ENCODE peak calls at places on chromosomes 5 and 9, in seven cellular contexts. Q, B, T, D, W, X and E are unnamed samples.

GRCh38 chr9:109907400-109907799 is 127.4 kb downstream of the PALM2AKAP2 start:
- DNase-seq in T (no peak), W (no peak), Q (no peak), D (peak), X (no peak), B (no peak), E (no peak)

GRCh38 chr5:143008809-143009521 is 238.8 kb downstream of the ARHGAP26 start:
- DNase-seq in T (peak), Q (no peak), X (no peak), W (peak), D (peak), B (no peak), E (no peak)

GRCh38 chr9:38437193-38437823 is 13.1 kb upstream of the IGFBPL1 start:
- DNase-seq in W (no peak), D (peak), T (peak), X (no peak), Q (no peak), B (no peak), E (peak)

GRCh38 chr9:115063058-115063850 is 54.7 kb downstream of the TNC start:
- DNase-seq in Q (no peak), T (no peak), W (no peak), X (no peak), D (no peak), B (peak), E (no peak)

GRCh38 chr5:147986134-147986757 is 77.5 kb upstream of the SPINK5 start:
- DNase-seq in D (no peak), W (no peak), T (no peak), B (no peak), X (no peak), Q (no peak), E (no peak)

GRCh38 chr9:22228542-22228941 is 218.1 kb upstream of the DMRTA1 start:
- DNase-seq in T (no peak), D (no peak), X (no peak), B (no peak), Q (no peak), W (no peak), E (no peak)

GRCh38 chr9:6645153-6646027 is at the start of gene GLDC:
- DNase-seq in T (peak), B (peak), Q (no peak), X (no peak), D (peak), W (peak), E (no peak)

GRCh38 chr9:109254317-109254716 is 66.5 kb downstream of the EPB41L4B start:
- DNase-seq in W (no peak), T (no peak), X (no peak), B (no peak), D (no peak), Q (no peak), E (no peak)

GRCh38 chr5:15004506-15004905 is 132.9 kb upstream of the ANKH start:
- DNase-seq in D (no peak), Q (no peak), B (no peak), W (no peak), T (no peak), X (no peak), E (no peak)

GRCh38 chr9:116987902-116988301 is 300.8 kb downstream of the TRIM32 start:
- DNase-seq in W (no peak), B (no peak), Q (no peak), X (no peak), T (no peak), D (no peak), E (no peak)

GRCh38 chr5:40429258-40430111 is 250.2 kb upstream of the PTGER4 start:
- DNase-seq in Q (no peak), T (no peak), B (no peak), D (no peak), X (no peak), W (no peak), E (no peak)

GRCh38 chr5:142547445-142548374 is 138.2 kb downstream of the FGF1 start:
- DNase-seq in W (no peak), B (no peak), D (no peak), X (no peak), T (no peak), Q (no peak), E (no peak)

GRCh38 chr9:68967800-68968199 is 46.1 kb downstream of the PRKACG start:
- DNase-seq in D (no peak), W (no peak), T (no peak), X (no peak), B (no peak), Q (no peak), E (no peak)

GRCh38 chr5:111580956-111581355 is 68.6 kb upstream of the STARD4 start:
- DNase-seq in T (no peak), D (no peak), Q (no peak), W (no peak), B (no peak), X (no peak), E (no peak)

GRCh38 chr9:6197330-6197729 is 18.3 kb upstream of the IL33 start:
- DNase-seq in X (peak), D (no peak), Q (no peak), W (no peak), T (no peak), B (peak), E (no peak)

GRCh38 chr5:73418244-73418691 is 30.3 kb downstream of the FOXD1 start:
- DNase-seq in T (no peak), X (no peak), W (no peak), D (no peak), B (no peak), Q (no peak), E (no peak)

GRCh38 chr5:134053840-134054338 is 49.1 kb upstream of the VDAC1 start:
- DNase-seq in Q (no peak), T (no peak), D (peak), B (no peak), W (no peak), X (no peak), E (no peak)

GRCh38 chr9:14270358-14271077 is 43.4 kb downstream of the NFIB start:
- DNase-seq in T (no peak), Q (peak), B (no peak), W (no peak), X (no peak), D (no peak), E (no peak)

GRCh38 chr5:147101654-147102053 is 133.2 kb upstream of the STK32A start:
- DNase-seq in T (no peak), Q (no peak), B (no peak), X (no peak), D (no peak), W (no peak), E (no peak)

GRCh38 chr9:96027271-96028131 is 152.0 kb downstream of the ERCC6L2 start:
- DNase-seq in D (no peak), W (peak), B (no peak), T (no peak), Q (no peak), X (no peak), E (no peak)

GRCh38 chr5:150490296-150490669 is 17.6 kb upstream of the NDST1 start:
- DNase-seq in T (no peak), X (no peak), B (no peak), Q (no peak), W (no peak), D (no peak), E (no peak)

GRCh38 chr5:64635056-64635686 is 55.1 kb upstream of the SHISAL2B start:
- DNase-seq in X (peak), B (no peak), W (no peak), D (no peak), Q (no peak), T (no peak), E (no peak)

GRCh38 chr5:131064669-131065371 is 100.2 kb downstream of the HINT1 start:
- DNase-seq in X (no peak), W (no peak), D (no peak), B (no peak), Q (no peak), T (no peak), E (no peak)

GRCh38 chr5:31581498-31582099 is 49.5 kb downstream of the C5orf22 start:
- DNase-seq in X (peak), T (no peak), W (no peak), Q (no peak), B (no peak), D (no peak), E (no peak)

GRCh38 chr5:143403357-143403606 is 204 bp downstream of the NR3C1 start:
- DNase-seq in Q (no peak), T (no peak), D (no peak), X (no peak), W (no peak), B (no peak), E (no peak)

DNA sequence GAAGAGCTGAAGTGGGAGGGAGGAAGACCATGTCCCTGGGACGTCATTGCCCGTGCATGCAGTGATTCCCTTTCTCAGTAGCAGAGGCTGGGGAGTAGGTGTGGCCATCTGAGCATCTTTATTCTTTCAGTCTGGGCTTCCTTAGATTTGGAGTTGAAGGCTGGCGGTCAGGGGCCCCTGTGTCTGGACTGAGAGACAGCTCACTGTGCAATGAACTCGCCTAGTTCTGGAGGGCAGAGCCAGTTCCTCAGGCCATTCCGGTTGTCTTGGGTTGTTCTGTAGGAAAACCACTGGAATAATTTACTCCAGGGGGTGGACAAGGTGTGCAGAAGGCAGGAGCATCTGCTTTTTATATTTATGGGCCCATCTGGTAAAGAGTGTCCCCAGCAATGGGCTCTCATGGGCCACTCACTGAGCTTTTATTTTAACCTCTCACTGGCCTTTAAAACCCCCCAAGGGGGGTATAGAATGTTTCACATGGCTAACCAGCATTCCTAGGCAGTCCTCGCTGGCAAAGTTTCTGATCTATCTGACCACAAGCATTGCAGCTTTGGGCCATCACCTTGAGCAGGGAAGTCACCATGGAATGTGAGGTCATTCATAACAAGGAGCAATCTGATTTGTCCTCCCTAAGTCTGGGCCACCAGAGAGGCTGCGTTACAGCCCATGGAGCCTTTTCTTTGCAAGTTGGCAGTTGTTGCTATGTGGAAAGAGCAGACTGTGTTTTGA is 9.2 kb downstream of the STC2 start:
- DNase-seq in W (no peak), T (no peak), B (no peak), X (no peak), Q (no peak), D (no peak), E (no peak)
- TF ChIP-seq POLR2A in W (no peak), T (no peak), B (no peak), X (no peak), Q (no peak), D (no peak), E (no peak)

GRCh38 chr9:111039203-111039907 is 1.1 kb upstream of the LPAR1 start:
- DNase-seq in X (no peak), D (peak), B (peak), T (peak), Q (no peak), W (peak), E (no peak)
- TF ChIP-seq POLR2A in X (no peak), D (no peak), B (no peak), T (no peak), Q (no peak), W (no peak), E (no peak)

DNA sequence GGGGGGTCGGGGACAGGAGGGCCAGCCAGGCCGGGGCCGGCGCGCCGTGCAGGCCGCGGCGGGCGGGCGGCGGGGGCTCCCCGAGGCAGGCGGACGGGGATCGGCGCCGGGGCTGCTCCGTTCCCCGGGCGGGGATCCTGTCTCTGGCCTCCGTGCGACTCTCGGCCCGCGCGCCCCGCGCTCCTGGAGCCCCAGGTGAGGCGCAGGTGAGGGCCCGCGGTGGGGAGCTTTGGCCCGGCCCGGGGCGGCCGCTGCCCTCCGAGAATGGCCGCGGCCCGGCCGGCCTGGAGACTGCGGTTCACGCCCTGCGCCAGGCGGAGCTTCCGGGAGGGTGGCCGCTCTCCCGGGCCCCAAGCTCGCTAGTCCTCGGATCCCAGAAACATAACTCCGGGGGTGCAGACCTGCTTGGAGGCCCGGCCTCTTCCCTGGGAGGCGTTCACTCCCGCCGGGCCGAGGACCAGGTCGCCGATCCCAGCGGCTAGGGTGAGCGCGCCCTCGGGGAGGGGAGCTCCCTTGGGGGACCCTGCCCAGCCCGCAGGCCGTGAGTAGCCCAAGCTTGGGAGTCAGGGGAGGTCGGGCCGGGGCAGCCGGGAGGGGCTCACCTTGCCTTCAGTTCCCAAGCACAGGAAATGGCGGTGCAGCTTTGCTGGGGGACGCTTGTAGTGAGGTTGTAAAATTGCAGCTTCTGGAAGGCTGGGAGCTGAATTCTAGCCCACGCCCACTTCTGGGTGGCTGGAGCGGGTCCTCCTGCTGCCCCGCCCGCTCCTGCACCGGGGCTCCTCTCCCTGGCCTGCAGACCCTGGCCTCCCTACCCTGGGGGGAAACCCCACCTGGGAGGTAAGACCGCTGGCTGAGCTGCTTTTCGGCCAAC is 724 bp downstream of the PPP1R26 start:
- DNase-seq in T (peak), W (peak), Q (no peak), B (no peak), X (peak), D (peak), E (no peak)
- TF ChIP-seq POLR2A in T (no peak), W (no peak), Q (no peak), B (no peak), X (peak), D (peak), E (no peak)

GRCh38 chr9:131391504-131391903 is 2.4 kb upstream of the PRRC2B start:
- DNase-seq in Q (no peak), W (no peak), X (no peak), D (no peak), B (no peak), T (no peak), E (no peak)

GRCh38 chr9:131395745-131396479 is 2.0 kb downstream of the PRRC2B start:
- DNase-seq in Q (no peak), X (peak), T (no peak), B (no peak), W (no peak), D (no peak), E (no peak)

GRCh38 chr9:131394464-131395026 is 659 bp downstream of the PRRC2B start:
- DNase-seq in D (peak), T (peak), W (peak), Q (peak), X (peak), B (peak), E (no peak)

GRCh38 chr9:131395027-131395744 is 1.3 kb downstream of the PRRC2B start:
- DNase-seq in B (no peak), X (peak), W (peak), T (peak), D (peak), Q (no peak), E (no peak)

DNA sequence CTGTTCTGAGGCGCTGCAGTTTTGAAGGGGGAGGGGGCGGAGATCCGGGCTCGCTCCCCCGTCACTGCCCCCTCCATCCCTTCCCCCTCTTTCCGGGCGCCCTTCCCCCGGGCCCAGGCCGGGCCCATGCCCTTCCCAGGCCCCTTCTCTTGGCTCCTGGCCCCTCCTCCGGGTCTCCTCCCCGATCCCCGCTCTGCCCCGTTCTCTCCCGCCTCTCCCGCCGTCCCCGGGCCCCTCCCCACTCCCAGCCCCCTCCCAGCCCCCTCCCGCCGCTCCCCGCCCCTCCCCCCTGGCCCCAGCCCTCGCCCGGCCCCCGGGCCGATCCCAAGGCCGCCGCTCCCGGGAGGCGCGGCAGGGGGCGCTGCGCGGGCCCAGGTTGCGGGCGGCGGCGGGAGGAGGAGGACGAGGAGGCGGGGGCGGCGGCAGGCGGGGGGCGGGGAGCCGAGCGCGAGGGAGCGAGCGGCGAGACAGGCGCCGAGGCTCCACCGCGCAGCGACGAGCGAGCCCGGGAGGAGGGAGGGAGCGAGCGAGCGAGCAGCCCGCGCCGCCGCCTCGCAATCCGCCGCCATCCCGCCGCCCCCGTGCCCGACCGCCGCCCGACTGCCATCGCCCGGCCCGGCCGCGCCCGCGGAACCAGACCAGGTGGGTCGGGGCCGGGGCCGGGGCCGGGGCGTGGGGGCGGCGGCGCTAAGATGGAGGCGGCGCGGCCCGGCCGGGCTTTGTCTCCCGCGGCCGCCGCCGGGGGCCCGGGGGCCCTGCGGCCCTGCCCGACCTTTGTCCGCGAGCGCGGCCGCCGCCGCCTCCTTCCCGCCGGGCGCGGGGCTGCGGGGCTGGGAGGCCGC is at the start of gene PRRC2B:
- DNase-seq in X (peak), B (peak), Q (peak), T (peak), D (peak), W (peak), E (no peak)
- TF ChIP-seq POLR2A in X (no peak), B (peak), Q (no peak), T (no peak), D (no peak), W (no peak), E (peak)

GRCh38 chr5:178859625-178860521 is at the start of gene ZNF354B:
- DNase-seq in B (peak), W (peak), X (peak), D (peak), T (peak), Q (peak), E (peak)
- TF ChIP-seq POLR2A in B (peak), W (no peak), X (peak), D (peak), T (no peak), Q (peak), E (peak)

DNA sequence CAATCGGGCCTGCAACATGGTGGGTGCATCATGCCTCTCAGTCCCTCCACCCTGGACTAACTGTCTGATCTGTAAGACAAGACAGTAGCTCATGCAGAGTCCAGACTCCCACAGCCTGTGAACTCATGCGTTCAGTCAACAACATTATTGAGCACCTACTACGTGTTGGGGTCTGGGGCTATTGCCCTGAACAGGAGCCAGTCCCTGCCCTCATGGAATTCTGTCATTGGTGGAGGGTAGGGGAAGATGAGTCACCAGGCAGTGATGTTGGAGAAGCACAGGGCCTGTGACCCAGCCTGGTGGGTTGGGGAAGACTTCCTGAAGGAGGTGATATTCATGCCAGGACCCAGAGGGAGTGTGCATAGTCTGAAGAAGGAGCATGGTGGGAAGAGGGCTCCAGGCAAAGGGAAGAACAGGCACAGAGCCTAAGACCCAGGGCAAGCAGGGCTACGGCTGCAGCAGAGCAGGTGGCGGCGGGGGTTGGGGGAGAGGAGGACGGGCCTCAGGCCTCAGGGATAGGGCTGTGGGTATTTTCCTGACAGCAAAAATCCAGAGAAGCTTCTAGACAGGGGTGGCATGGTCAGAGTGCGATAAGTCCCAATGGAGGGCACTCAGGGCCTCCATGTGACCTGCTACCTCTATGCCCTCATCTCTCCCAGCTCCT is 26.7 kb upstream of the PSD2 start:
- DNase-seq in T (no peak), B (no peak), W (no peak), X (no peak), D (no peak), Q (no peak), E (no peak)
- TF ChIP-seq POLR2A in T (no peak), B (no peak), W (no peak), X (no peak), D (no peak), Q (no peak), E (no peak)

GRCh38 chr5:91379602-91380490 is 3.3 kb downstream of the ARRDC3 start:
- DNase-seq in D (peak), T (peak), X (peak), B (peak), Q (peak), W (peak), E (peak)
- TF ChIP-seq POLR2A in D (peak), T (no peak), X (peak), B (peak), Q (no peak), W (no peak), E (peak)